ENCODE peak calls at places on chromosomes 1 and 21, in seven cellular contexts. N is heart left ventricle, O is transverse colon, U is heart right ventricle, W is cardiac muscle cell, J is mucosa of descending colon, Y is lower lobe of right lung. A is an unnamed sample. For H3K4me1, the result is how much of the 10 kb centered on the place peaks cover.

GRCh38 chr1:116465845-116466685 is 93.0 kb downstream of the ATP1A1 start:
- DNase-seq in W (peak), O (no peak), J (no peak), Y (no peak), U (no peak), N (no peak), A (no peak)

GRCh38 chr21:29730281-29730680 is 209.5 kb downstream of the GRIK1 start:
- DNase-seq in N (no peak), J (no peak), O (no peak), U (no peak), Y (no peak), W (no peak), A (no peak)

GRCh38 chr21:38938343-38938742 is 132.6 kb downstream of the ETS2 start:
- DNase-seq in N (no peak), U (no peak), O (no peak), Y (no peak), W (peak), J (no peak), A (no peak)

GRCh38 chr1:42981406-42981805 is 22.7 kb upstream of the SLC2A1 start:
- DNase-seq in Y (no peak), N (no peak), J (no peak), O (no peak), W (no peak), U (no peak), A (no peak)

GRCh38 chr1:213171711-213172110 is 120.7 kb downstream of the RPS6KC1 start:
- DNase-seq in U (no peak), O (no peak), W (no peak), Y (no peak), N (no peak), J (no peak), A (no peak)

GRCh38 chr1:209704584-209704983 is at the start of gene HSD11B1:
- DNase-seq in O (peak), W (no peak), J (peak), U (peak), N (peak), Y (peak), A (peak)

GRCh38 chr1:59458884-59459283 is 162.0 kb downstream of the FGGY start:
- DNase-seq in N (no peak), J (no peak), O (no peak), W (no peak), Y (no peak), U (no peak), A (no peak)

GRCh38 chr1:205541161-205541886 is 36.9 kb downstream of the CDK18 start:
- DNase-seq in J (no peak), N (no peak), W (no peak), O (peak), Y (no peak), U (no peak), A (no peak)

GRCh38 chr1:115969509-115969908 is 6.8 kb upstream of the SLC22A15 start:
- DNase-seq in O (no peak), J (no peak), W (peak), U (no peak), Y (no peak), N (no peak), A (no peak)

GRCh38 chr1:229664133-229664689 is 38.2 kb downstream of the URB2 start:
- DNase-seq in W (no peak), J (no peak), Y (no peak), O (peak), U (no peak), N (no peak), A (no peak)

GRCh38 chr1:112496290-112496689 is 12.5 kb upstream of the WNT2B start:
- DNase-seq in Y (no peak), W (no peak), N (no peak), U (no peak), J (no peak), O (no peak), A (no peak)

GRCh38 chr1:70353641-70354331 is 736 bp downstream of the ANKRD13C start:
- DNase-seq in N (no peak), U (no peak), Y (no peak), W (peak), J (no peak), O (no peak), A (no peak)

GRCh38 chr21:32626633-32627196 is 14.5 kb upstream of the CFAP298 start:
- DNase-seq in J (no peak), W (no peak), U (no peak), N (no peak), O (no peak), Y (no peak), A (no peak)

GRCh38 chr1:42680921-42681683 is 1.1 kb upstream of the YBX1 start:
- DNase-seq in W (peak), N (no peak), O (no peak), U (no peak), J (peak), Y (no peak), A (no peak)

GRCh38 chr1:85609976-85610375 is 29.4 kb downstream of the CCN1 start:
- DNase-seq in N (no peak), W (no peak), Y (no peak), O (no peak), J (no peak), U (no peak), A (no peak)
- H3K4me1 ChIP-seq in N (under half), W (under half), Y (under half), O (under half), J (under half), U (under half), A (under half)

DNA sequence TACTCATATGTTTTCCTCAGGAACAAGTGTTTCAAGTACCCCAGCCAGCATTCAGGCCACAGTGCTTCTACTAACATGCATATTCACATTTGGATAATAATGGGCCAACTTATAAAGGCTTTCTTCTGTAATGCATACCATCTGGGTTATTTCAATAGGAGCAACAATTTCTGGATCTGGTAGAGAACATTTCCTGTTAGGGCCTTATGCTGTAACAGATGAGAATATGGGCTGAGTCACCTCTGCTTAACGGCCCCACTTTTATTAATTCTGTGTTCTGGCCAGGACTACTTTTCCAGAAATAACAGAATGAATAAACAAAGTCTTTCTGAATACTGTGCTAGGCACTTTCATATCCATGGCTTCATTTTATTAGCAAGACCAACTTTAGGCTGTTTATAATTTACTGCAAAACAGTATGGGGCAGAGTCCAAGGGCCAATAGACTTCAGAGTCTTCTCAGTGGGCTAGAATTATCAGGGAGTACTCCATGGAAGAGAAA is 7.9 kb upstream of the SSX2IP start:
- DNase-seq in J (no peak), O (no peak), N (no peak), Y (no peak), W (no peak), U (no peak), A (no peak)
- TF ChIP-seq CTCF in J (no peak), O (no peak), N (no peak), Y (no peak), W (no peak), U (no peak), A (no peak)

DNA sequence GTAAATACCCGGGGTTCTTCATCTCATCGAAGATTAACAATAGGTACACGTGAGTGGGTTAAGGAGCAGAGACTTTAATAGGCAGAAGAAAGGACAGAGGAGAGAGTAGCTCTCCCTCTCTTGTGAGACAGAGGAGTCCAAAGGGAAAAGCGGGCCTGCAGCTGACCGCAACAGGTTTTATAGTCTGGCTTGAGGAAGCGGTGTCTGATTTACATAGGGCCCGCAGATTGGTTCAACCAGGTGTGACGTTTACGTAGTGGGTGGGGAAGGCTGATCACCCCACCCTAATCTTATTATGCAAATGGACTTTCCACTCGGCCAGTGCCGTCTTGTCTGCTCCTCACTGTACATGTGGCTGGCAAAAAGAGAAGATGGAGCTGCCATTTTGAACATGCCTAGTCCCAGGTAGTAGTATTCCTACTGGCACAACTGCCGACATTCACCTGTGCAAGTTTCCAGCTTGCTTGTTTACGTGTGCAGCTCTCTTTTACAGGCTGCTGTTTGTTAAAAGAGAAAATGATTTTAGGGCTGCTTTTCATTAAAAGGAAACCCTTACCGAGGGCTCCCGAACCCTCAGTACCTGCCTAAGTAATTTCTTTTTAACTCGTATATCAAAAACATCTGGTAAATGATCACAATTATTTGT is 10.6 kb downstream of the CDC14A start:
- DNase-seq in J (no peak), N (no peak), U (no peak), W (no peak), O (no peak), Y (no peak), A (no peak)
- H3K4me3 ChIP-seq in J (no peak), N (no peak), U (no peak), W (no peak), O (no peak), Y (no peak), A (no peak)

DNA sequence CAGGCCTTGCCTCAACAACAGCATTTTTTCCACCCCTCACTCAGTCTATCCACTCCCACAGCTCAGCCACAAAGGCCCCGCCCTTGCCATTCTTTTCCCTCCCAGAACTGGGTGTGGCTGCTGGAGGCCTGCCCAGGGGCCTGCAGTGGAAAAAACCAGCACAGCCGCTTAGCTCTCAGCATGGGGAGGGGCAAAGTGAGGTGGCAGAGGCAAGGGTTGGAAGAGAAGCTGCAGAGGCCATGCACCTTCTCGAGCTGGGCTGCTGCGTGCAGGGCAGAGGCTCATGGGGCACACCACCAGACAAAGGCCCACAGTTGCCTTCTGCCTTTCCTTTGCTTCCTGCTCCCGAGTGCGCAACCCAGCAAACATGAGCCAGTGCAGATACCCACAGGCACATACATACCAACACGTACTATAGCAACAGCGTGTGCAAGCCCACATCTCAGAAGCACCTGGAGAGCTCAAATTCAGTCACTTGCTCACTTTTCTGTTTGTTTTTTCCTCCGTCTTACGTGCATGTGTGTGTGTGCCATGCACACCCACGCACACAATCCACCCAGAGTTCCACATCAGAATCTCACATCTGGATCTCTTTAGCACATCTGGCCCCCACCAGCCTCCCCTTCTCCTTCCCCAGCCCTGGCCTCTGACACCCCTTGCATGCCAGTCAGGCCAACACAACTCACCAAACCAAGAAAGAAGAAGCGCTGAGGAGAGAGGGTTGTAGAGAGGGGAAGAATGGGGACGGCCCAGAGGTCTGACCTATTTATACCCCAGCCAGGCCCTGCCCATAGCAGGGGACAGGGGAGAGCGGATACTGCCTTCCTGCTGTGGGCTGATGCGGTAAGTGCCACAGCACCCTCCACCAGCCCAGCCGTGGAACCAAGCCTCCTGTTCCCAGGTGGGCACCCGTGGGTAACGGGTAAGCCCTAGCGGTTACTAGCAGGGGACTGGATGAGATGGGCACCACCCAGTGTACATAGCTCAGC is at the start of gene S100A4:
- DNase-seq in N (peak), Y (peak), U (peak), O (peak), J (peak), W (peak), A (peak)
- H3K4me1 ChIP-seq in N (half or more), Y (half or more), U (under half), O (under half), J (under half), W (under half), A (half or more)

DNA sequence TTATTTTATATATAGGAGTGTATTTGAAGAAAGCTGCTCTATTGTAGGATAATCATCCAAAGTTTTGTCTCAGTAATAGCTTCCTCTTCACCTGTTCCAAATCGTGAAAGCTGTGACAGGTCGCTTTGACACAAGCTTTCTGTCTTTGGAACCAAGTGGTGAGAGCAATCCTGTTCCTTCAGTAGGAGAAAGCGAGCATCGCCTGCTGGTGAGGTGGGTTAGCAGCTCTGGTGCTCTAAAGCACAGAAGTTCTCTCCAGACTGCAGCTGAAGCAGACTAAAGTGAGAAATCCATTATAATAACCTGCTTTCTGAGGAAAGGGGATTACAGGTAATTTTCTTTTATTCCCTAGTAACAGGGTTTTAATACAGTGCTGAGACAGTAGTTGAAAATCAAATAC is 803.8 kb downstream of the ADGRL2 start:
- DNase-seq in Y (no peak), W (peak), O (no peak), N (no peak), U (no peak), J (no peak), A (no peak)
- TF ChIP-seq CTCF in Y (no peak), W (no peak), O (no peak), N (no peak), U (no peak), J (no peak), A (no peak)

DNA sequence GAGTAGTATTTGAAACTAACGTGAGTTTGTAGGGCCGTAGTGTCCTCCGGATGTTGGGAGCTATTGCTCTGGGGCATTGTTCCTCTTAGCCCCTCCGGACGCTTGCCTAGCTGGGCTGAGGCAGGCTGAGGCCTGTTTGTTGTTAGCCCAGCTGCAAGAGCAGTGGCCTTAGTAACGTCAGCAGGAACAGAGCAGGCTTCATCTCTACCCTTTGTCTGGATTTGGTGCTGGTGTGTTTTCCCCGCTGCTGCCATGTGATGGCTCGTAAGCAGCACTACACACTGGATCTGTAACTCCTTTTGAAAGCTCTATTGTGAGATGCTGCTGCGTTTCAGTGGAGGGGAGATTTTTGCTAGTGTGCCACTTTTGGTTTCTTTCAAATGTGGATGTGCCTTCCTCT is 57.7 kb downstream of the DNM3 start:
- DNase-seq in J (no peak), O (no peak), Y (no peak), W (peak), N (no peak), U (no peak), A (no peak)
- H3K4me3 ChIP-seq in J (no peak), O (no peak), Y (no peak), W (no peak), N (no peak), U (no peak), A (no peak)

GRCh38 chr21:44283953-44284352 is 1.7 kb upstream of the AIRE start:
- DNase-seq in N (no peak), Y (peak), J (no peak), U (no peak), W (no peak), O (no peak), A (no peak)
- H3K4me1 ChIP-seq in N (under half), Y (under half), J (under half), U (under half), W (under half), O (under half), A (under half)

GRCh38 chr1:7539772-7540175 is 231.3 kb upstream of the VAMP3 start:
- DNase-seq in W (peak), N (no peak), U (no peak), Y (peak), O (peak), J (peak), A (peak)
- TF ChIP-seq CTCF in W (peak), N (no peak), U (peak), Y (peak), O (peak), J (peak), A (peak)

DNA sequence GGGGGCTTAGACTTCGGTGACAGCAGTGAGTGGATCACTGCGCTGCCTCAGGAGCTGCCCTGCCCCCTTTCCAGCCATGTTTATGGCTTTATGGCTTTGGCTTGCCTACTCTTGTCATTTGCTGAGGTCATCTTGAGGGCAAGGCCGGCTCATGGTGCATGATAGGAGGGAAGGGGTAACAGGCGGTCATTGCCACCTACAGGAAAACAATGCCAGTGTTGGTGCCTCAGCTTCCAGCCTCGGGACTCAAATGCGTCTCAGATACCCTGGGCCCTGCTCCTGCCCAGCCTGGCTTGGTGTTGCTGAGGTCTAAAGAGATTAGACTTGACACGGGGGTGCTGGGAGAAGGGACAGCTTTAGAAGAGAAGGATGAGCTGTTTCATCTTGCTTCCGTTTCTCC is 14.5 kb downstream of the KDF1 start:
- DNase-seq in O (peak), W (no peak), N (peak), U (peak), J (peak), Y (no peak), A (no peak)
- H3K4me3 ChIP-seq in O (no peak), W (no peak), N (no peak), U (no peak), J (no peak), Y (no peak), A (no peak)

DNA sequence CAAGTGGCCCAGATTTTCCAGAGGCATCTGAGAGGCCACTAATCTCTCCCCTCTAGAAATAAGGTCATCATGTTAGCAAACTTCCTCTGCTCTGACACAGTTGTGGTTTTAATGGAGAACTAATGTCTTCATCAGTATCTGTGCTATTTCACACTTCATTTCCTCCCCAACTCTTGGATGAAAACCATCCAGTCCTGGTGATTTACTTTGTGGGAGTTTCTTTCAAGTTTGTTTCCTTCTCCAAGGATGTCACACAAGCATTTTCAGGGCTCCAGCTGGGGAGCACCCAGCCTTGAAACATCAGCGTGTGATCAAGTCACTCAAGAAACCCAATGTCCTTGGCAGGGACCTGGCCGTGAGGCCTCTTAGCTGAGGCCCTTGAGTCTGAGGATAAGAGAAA is 38.8 kb downstream of the TBX15 start:
- DNase-seq in Y (no peak), W (no peak), N (no peak), J (no peak), U (no peak), O (no peak), A (no peak)
- H3K4me1 ChIP-seq in Y (under half), W (under half), N (under half), J (under half), U (under half), O (under half), A (under half)